ENCODE peak calls at places on chromosomes 12 and 14, in seven cellular contexts. One of them, this sample, is unnamed.

GRCh38 chr12:85280984-85281946 is 1.2 kb downstream of the ALX1 start:
- DNase-seq in effector memory CD4-positive, alpha-beta T cell: no peak
- DNase-seq in mammary epithelial cell: no peak
- DNase-seq in uterus: no peak
- DNase-seq in right cardiac atrium: no peak
- DNase-seq in WERI-Rb-1: no peak
- DNase-seq in right lobe of liver: no peak
- DNase-seq in this sample: no peak

GRCh38 chr12:80837342-80837978 is 100.3 kb downstream of the LIN7A start:
- DNase-seq in mammary epithelial cell: peak
- DNase-seq in WERI-Rb-1: peak
- DNase-seq in right cardiac atrium: peak
- DNase-seq in right lobe of liver: no peak
- DNase-seq in effector memory CD4-positive, alpha-beta T cell: no peak
- DNase-seq in uterus: peak
- DNase-seq in this sample: no peak

GRCh38 chr12:100141666-100141997 is 1.0 kb downstream of the BLTP3B start:
- DNase-seq in mammary epithelial cell: peak
- DNase-seq in uterus: peak
- DNase-seq in WERI-Rb-1: no peak
- DNase-seq in right lobe of liver: no peak
- DNase-seq in effector memory CD4-positive, alpha-beta T cell: no peak
- DNase-seq in right cardiac atrium: peak
- DNase-seq in this sample: no peak

GRCh38 chr12:121084229-121084628 is 45.2 kb upstream of the OASL start:
- DNase-seq in uterus: no peak
- DNase-seq in right lobe of liver: no peak
- DNase-seq in right cardiac atrium: no peak
- DNase-seq in effector memory CD4-positive, alpha-beta T cell: no peak
- DNase-seq in mammary epithelial cell: no peak
- DNase-seq in WERI-Rb-1: no peak
- DNase-seq in this sample: no peak

GRCh38 chr14:24858052-24858451 is 191.9 kb downstream of the STXBP6 start:
- DNase-seq in WERI-Rb-1: no peak
- DNase-seq in effector memory CD4-positive, alpha-beta T cell: no peak
- DNase-seq in right lobe of liver: no peak
- DNase-seq in mammary epithelial cell: no peak
- DNase-seq in right cardiac atrium: no peak
- DNase-seq in uterus: no peak
- DNase-seq in this sample: no peak

GRCh38 chr12:65649126-65649525 is 175.2 kb upstream of the HMGA2 start:
- DNase-seq in right cardiac atrium: no peak
- DNase-seq in uterus: no peak
- DNase-seq in mammary epithelial cell: peak
- DNase-seq in effector memory CD4-positive, alpha-beta T cell: no peak
- DNase-seq in WERI-Rb-1: no peak
- DNase-seq in right lobe of liver: no peak
- DNase-seq in this sample: no peak

GRCh38 chr14:101347893-101348777 is 213.2 kb upstream of the DIO3 start:
- DNase-seq in mammary epithelial cell: no peak
- DNase-seq in right cardiac atrium: no peak
- DNase-seq in effector memory CD4-positive, alpha-beta T cell: no peak
- DNase-seq in uterus: no peak
- DNase-seq in WERI-Rb-1: no peak
- DNase-seq in right lobe of liver: no peak
- DNase-seq in this sample: no peak

GRCh38 chr14:56562883-56563282 is 16.7 kb upstream of the TMEM260 start:
- DNase-seq in uterus: no peak
- DNase-seq in WERI-Rb-1: no peak
- DNase-seq in effector memory CD4-positive, alpha-beta T cell: no peak
- DNase-seq in right lobe of liver: no peak
- DNase-seq in mammary epithelial cell: no peak
- DNase-seq in right cardiac atrium: no peak
- DNase-seq in this sample: no peak

GRCh38 chr12:108363165-108363564 is 24.1 kb upstream of the CMKLR1 start:
- DNase-seq in uterus: no peak
- DNase-seq in WERI-Rb-1: no peak
- DNase-seq in mammary epithelial cell: no peak
- DNase-seq in right cardiac atrium: no peak
- DNase-seq in right lobe of liver: no peak
- DNase-seq in effector memory CD4-positive, alpha-beta T cell: no peak
- DNase-seq in this sample: no peak

GRCh38 chr12:56941299-56942017 is 7.2 kb upstream of the SDR9C7 start:
- DNase-seq in right cardiac atrium: no peak
- DNase-seq in uterus: peak
- DNase-seq in mammary epithelial cell: peak
- DNase-seq in effector memory CD4-positive, alpha-beta T cell: no peak
- DNase-seq in WERI-Rb-1: no peak
- DNase-seq in right lobe of liver: no peak
- DNase-seq in this sample: no peak

GRCh38 chr12:118330421-118331018 is 42.2 kb downstream of the TAOK3 start:
- DNase-seq in right lobe of liver: no peak
- DNase-seq in uterus: no peak
- DNase-seq in WERI-Rb-1: no peak
- DNase-seq in right cardiac atrium: no peak
- DNase-seq in mammary epithelial cell: no peak
- DNase-seq in effector memory CD4-positive, alpha-beta T cell: no peak
- DNase-seq in this sample: no peak

GRCh38 chr12:131242741-131243496 is 289.2 kb downstream of the ADGRD1 start:
- DNase-seq in uterus: no peak
- DNase-seq in right cardiac atrium: no peak
- DNase-seq in right lobe of liver: no peak
- DNase-seq in WERI-Rb-1: peak
- DNase-seq in mammary epithelial cell: no peak
- DNase-seq in effector memory CD4-positive, alpha-beta T cell: no peak
- DNase-seq in this sample: no peak

GRCh38 chr12:89161553-89161952 is 190.7 kb downstream of the DUSP6 start:
- DNase-seq in WERI-Rb-1: no peak
- DNase-seq in right cardiac atrium: no peak
- DNase-seq in right lobe of liver: no peak
- DNase-seq in effector memory CD4-positive, alpha-beta T cell: no peak
- DNase-seq in uterus: no peak
- DNase-seq in mammary epithelial cell: no peak
- DNase-seq in this sample: no peak

GRCh38 chr14:75344396-75344795 is 65.8 kb downstream of the FOS start:
- DNase-seq in mammary epithelial cell: no peak
- DNase-seq in WERI-Rb-1: no peak
- DNase-seq in effector memory CD4-positive, alpha-beta T cell: no peak
- DNase-seq in right cardiac atrium: no peak
- DNase-seq in uterus: no peak
- DNase-seq in right lobe of liver: no peak
- DNase-seq in this sample: no peak

GRCh38 chr12:124005736-124006581 is 32.9 kb downstream of the ZNF664 start:
- DNase-seq in right lobe of liver: no peak
- DNase-seq in uterus: no peak
- DNase-seq in WERI-Rb-1: peak
- DNase-seq in right cardiac atrium: no peak
- DNase-seq in effector memory CD4-positive, alpha-beta T cell: no peak
- DNase-seq in mammary epithelial cell: no peak
- DNase-seq in this sample: no peak

GRCh38 chr12:120119395-120119973 is 2.9 kb upstream of the RAB35 start:
- DNase-seq in right lobe of liver: no peak
- DNase-seq in right cardiac atrium: no peak
- DNase-seq in uterus: no peak
- DNase-seq in WERI-Rb-1: no peak
- DNase-seq in mammary epithelial cell: peak
- DNase-seq in effector memory CD4-positive, alpha-beta T cell: no peak
- DNase-seq in this sample: no peak

GRCh38 chr14:31993521-31993941 is 83.6 kb upstream of the ARHGAP5 start:
- DNase-seq in WERI-Rb-1: no peak
- DNase-seq in mammary epithelial cell: no peak
- DNase-seq in right cardiac atrium: no peak
- DNase-seq in uterus: no peak
- DNase-seq in right lobe of liver: no peak
- DNase-seq in effector memory CD4-positive, alpha-beta T cell: no peak
- DNase-seq in this sample: no peak

GRCh38 chr12:78473136-78473535 is 391.4 kb upstream of the SYT1 start:
- DNase-seq in uterus: no peak
- DNase-seq in effector memory CD4-positive, alpha-beta T cell: no peak
- DNase-seq in right lobe of liver: no peak
- DNase-seq in mammary epithelial cell: peak
- DNase-seq in right cardiac atrium: no peak
- DNase-seq in WERI-Rb-1: no peak
- DNase-seq in this sample: no peak

GRCh38 chr14:65745396-65746190 is 333.1 kb downstream of the FUT8 start:
- DNase-seq in right lobe of liver: no peak
- DNase-seq in mammary epithelial cell: no peak
- DNase-seq in uterus: no peak
- DNase-seq in effector memory CD4-positive, alpha-beta T cell: no peak
- DNase-seq in WERI-Rb-1: peak
- DNase-seq in right cardiac atrium: no peak
- DNase-seq in this sample: no peak

DNA sequence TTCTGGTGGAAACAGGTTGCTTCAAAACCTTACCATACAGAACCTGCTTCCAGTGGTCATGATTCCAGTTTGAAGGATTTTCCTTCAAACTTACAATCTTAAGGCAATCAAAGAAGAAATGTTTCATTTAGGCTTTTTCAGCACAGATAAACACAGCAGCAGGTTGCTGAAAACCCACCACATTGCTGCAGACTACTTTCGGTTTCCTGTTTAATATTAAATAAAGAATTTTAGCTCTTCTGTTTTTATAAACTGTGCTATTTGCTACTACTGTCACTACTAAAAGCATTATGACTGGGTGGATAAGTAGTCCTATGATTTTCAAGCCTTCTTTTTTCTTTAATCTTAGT is 13.2 kb upstream of the FOXN3 start:
- DNase-seq in right lobe of liver: no peak
- DNase-seq in WERI-Rb-1: no peak
- DNase-seq in mammary epithelial cell: no peak
- DNase-seq in uterus: no peak
- DNase-seq in right cardiac atrium: no peak
- DNase-seq in effector memory CD4-positive, alpha-beta T cell: no peak
- DNase-seq in this sample: no peak
- H3K27ac ChIP-seq in right lobe of liver: peak
- H3K27ac ChIP-seq in WERI-Rb-1: no peak
- H3K27ac ChIP-seq in mammary epithelial cell: no peak
- H3K27ac ChIP-seq in uterus: peak
- H3K27ac ChIP-seq in right cardiac atrium: no peak
- H3K27ac ChIP-seq in effector memory CD4-positive, alpha-beta T cell: peak
- H3K27ac ChIP-seq in this sample: peak

DNA sequence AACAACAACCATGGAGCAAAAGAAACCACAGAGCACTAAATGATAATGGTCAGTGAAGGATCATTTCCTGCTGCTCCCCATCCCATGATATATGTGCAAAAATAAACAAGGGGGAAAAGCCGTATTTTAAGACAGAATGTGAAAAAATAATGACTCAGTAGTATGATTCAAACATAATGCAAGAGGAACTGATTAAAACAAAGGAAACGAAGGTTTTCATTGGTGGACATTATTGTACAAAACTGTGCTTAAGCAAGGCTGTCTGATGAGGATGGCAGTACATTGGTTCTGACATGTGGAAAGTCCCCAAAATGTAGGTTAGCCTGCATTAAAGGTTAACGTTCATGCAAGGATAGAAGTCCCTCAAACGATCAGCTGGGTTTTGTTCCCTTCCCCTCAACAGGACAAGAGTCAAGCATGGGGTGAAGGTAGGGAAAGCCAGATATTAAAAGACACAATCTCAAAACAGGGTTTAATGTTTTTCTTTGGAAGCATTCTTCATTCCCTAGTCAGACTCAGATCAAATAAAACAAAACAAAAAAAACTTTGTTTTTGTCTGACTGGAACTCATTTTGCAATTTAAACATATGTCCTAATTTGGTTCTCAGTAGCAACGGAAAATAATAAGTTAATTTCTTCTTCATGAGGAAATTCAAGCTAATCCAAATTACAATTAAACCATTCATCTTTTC is 26.2 kb upstream of the PTGDR start:
- DNase-seq in WERI-Rb-1: no peak
- DNase-seq in right cardiac atrium: no peak
- DNase-seq in mammary epithelial cell: peak
- DNase-seq in effector memory CD4-positive, alpha-beta T cell: no peak
- DNase-seq in right lobe of liver: no peak
- DNase-seq in uterus: no peak
- DNase-seq in this sample: no peak
- H3K4me3 ChIP-seq in WERI-Rb-1: no peak
- H3K4me3 ChIP-seq in right cardiac atrium: no peak
- H3K4me3 ChIP-seq in mammary epithelial cell: no peak
- H3K4me3 ChIP-seq in effector memory CD4-positive, alpha-beta T cell: no peak
- H3K4me3 ChIP-seq in right lobe of liver: no peak
- H3K4me3 ChIP-seq in uterus: no peak
- H3K4me3 ChIP-seq in this sample: no peak

DNA sequence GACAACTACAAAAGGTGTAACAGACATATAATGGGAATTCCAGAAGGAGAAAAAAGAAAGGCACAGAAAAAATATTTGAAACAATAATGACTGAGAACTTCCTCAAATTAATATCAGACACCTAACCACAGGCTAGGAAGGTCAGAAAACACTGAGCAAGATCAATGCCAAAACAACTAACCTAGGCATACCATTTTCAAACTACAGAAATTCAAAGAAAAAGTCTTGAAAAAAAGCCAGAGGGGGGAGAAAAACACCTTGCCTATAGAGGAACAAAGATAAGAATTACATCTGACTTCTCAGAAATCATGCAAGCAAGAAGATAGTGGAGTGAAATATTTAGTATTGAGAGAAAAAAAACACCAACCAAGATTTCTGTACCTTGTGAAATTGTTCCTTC is 77.8 kb downstream of the RIN3 start:
- DNase-seq in effector memory CD4-positive, alpha-beta T cell: no peak
- DNase-seq in right lobe of liver: no peak
- DNase-seq in mammary epithelial cell: no peak
- DNase-seq in uterus: no peak
- DNase-seq in right cardiac atrium: no peak
- DNase-seq in WERI-Rb-1: no peak
- DNase-seq in this sample: no peak
- H3K27ac ChIP-seq in effector memory CD4-positive, alpha-beta T cell: no peak
- H3K27ac ChIP-seq in right lobe of liver: no peak
- H3K27ac ChIP-seq in mammary epithelial cell: no peak
- H3K27ac ChIP-seq in uterus: no peak
- H3K27ac ChIP-seq in right cardiac atrium: no peak
- H3K27ac ChIP-seq in WERI-Rb-1: no peak
- H3K27ac ChIP-seq in this sample: no peak

GRCh38 chr14:39016733-39017095 is 86.3 kb downstream of the SEC23A start:
- DNase-seq in mammary epithelial cell: no peak
- DNase-seq in right lobe of liver: no peak
- DNase-seq in WERI-Rb-1: no peak
- DNase-seq in uterus: no peak
- DNase-seq in effector memory CD4-positive, alpha-beta T cell: no peak
- DNase-seq in right cardiac atrium: no peak
- DNase-seq in this sample: no peak
- H3K4me3 ChIP-seq in mammary epithelial cell: no peak
- H3K4me3 ChIP-seq in right lobe of liver: no peak
- H3K4me3 ChIP-seq in WERI-Rb-1: peak
- H3K4me3 ChIP-seq in uterus: no peak
- H3K4me3 ChIP-seq in effector memory CD4-positive, alpha-beta T cell: no peak
- H3K4me3 ChIP-seq in right cardiac atrium: no peak
- H3K4me3 ChIP-seq in this sample: no peak

GRCh38 chr12:25943940-25944339 is 14.5 kb upstream of the RASSF8 start:
- DNase-seq in mammary epithelial cell: no peak
- DNase-seq in uterus: no peak
- DNase-seq in effector memory CD4-positive, alpha-beta T cell: no peak
- DNase-seq in WERI-Rb-1: no peak
- DNase-seq in right cardiac atrium: no peak
- DNase-seq in right lobe of liver: no peak
- DNase-seq in this sample: no peak
- H3K27ac ChIP-seq in mammary epithelial cell: no peak
- H3K27ac ChIP-seq in uterus: no peak
- H3K27ac ChIP-seq in effector memory CD4-positive, alpha-beta T cell: no peak
- H3K27ac ChIP-seq in WERI-Rb-1: no peak
- H3K27ac ChIP-seq in right cardiac atrium: no peak
- H3K27ac ChIP-seq in right lobe of liver: no peak
- H3K27ac ChIP-seq in this sample: no peak